ENCODE peak calls at places on chromosomes 4 and X, in nine cellular contexts. U is NCI-H1092; B is mesenteric fat pad; R is CD4-positive, alpha-beta T cell; N is GM04504; V is HEK293T; J is activated gamma-delta T cell; Z is tibial nerve; F is CD4-positive, CD25-positive, alpha-beta regulatory T cell. O is an unnamed sample.

GRCh38 chr4:170853422-170854021 is 763.8 kb upstream of the AADAT start:
- DNase-seq in J (no peak), V (peak), B (no peak), N (peak), U (no peak), F (no peak), Z (peak), R (no peak), O (no peak)

GRCh38 chr4:22233257-22233656 is 282.6 kb downstream of the ADGRA3 start:
- DNase-seq in B (no peak), U (no peak), R (no peak), V (no peak), Z (no peak), F (no peak), N (no peak), J (no peak), O (no peak)

GRCh38 chr4:98399915-98400314 is 138.7 kb downstream of the RAP1GDS1 start:
- DNase-seq in J (no peak), F (no peak), V (no peak), R (no peak), Z (no peak), U (no peak), N (no peak), B (no peak), O (no peak)

GRCh38 chrX:123884809-123885408 is 25.1 kb downstream of the XIAP start:
- DNase-seq in F (peak), R (peak), N (no peak), U (peak), J (no peak), Z (no peak), V (peak), B (no peak), O (no peak)

GRCh38 chrX:124863303-124863702 is 456.4 kb upstream of the TEX13C start:
- DNase-seq in N (no peak), R (no peak), V (peak), U (no peak), F (no peak), J (no peak), B (no peak), Z (no peak), O (no peak)

GRCh38 chr4:8336412-8337075 is 67.0 kb downstream of the HTRA3 start:
- DNase-seq in U (no peak), F (no peak), J (no peak), Z (no peak), V (no peak), R (no peak), B (peak), N (no peak), O (no peak)

GRCh38 chrX:3161686-3162085 is 120.4 kb downstream of the ARSF start:
- DNase-seq in B (no peak), Z (no peak), J (no peak), F (no peak), R (no peak), V (no peak), N (peak), U (no peak), O (no peak)

GRCh38 chr4:101973331-101973730 is 182.8 kb downstream of the BANK1 start:
- DNase-seq in B (no peak), V (no peak), F (no peak), R (no peak), Z (no peak), J (no peak), U (no peak), N (no peak), O (no peak)

GRCh38 chr4:2792711-2793577 is at the start of gene SH3BP2:
- DNase-seq in J (peak), F (peak), U (no peak), N (no peak), R (peak), B (peak), Z (peak), V (peak), O (no peak)

GRCh38 chr4:89496851-89497250 is 189.3 kb upstream of the GPRIN3 start:
- DNase-seq in F (no peak), B (no peak), N (no peak), Z (no peak), V (no peak), U (no peak), R (no peak), J (no peak), O (no peak)

GRCh38 chr4:107689912-107690587 is 30.0 kb downstream of the PAPSS1 start:
- DNase-seq in Z (no peak), J (no peak), B (no peak), R (no peak), F (no peak), N (peak), U (no peak), V (no peak), O (no peak)

GRCh38 chr4:128974203-128974602 is 119.1 kb downstream of the SCLT1 start:
- DNase-seq in N (peak), F (no peak), V (no peak), Z (no peak), R (no peak), U (no peak), B (no peak), J (no peak), O (no peak)

GRCh38 chr4:3768842-3769641 is 2.9 kb downstream of the ADRA2C start:
- DNase-seq in V (no peak), Z (no peak), J (no peak), F (no peak), U (no peak), R (no peak), N (no peak), B (no peak), O (no peak)

GRCh38 chrX:1385824-1386223 is 6.1 kb downstream of the SLC25A6 start:
- DNase-seq in J (no peak), V (peak), R (no peak), U (no peak), F (no peak), Z (no peak), B (peak), N (no peak), O (no peak)

O was measured in hypothalamus.